ENCODE peak calls at places on chromosome 4, in ten cellular contexts. J, D, U, T, K, V, G, X, Q and N are unnamed samples. For H3K4me1, the result is how much of the 10 kb centered on the place peaks cover.

GRCh38 chr4:52837716-52838558 is 24.2 kb upstream of the RASL11B start:
- DNase-seq in U (peak), Q (no peak), T (no peak), K (no peak), J (no peak), V (no peak), G (no peak), D (no peak), X (peak), N (no peak)

GRCh38 chr4:47031713-47032404 is 492 bp downstream of the GABRB1 start:
- DNase-seq in X (no peak), J (no peak), K (no peak), G (peak), D (no peak), Q (no peak), T (no peak), U (peak), V (no peak), N (no peak)

GRCh38 chr4:7450775-7451433 is 16.2 kb upstream of the PSAPL1 start:
- DNase-seq in T (no peak), J (no peak), G (no peak), U (no peak), D (no peak), K (no peak), V (no peak), Q (no peak), X (no peak), N (no peak)

GRCh38 chr4:138592801-138593200 is 350.7 kb upstream of the SLC7A11 start:
- DNase-seq in U (no peak), Q (no peak), T (no peak), X (no peak), V (no peak), G (no peak), D (no peak), K (no peak), J (no peak), N (no peak)

GRCh38 chr4:54077812-54078211 is 13.4 kb upstream of the CHIC2 start:
- DNase-seq in T (no peak), D (no peak), Q (no peak), V (no peak), J (no peak), K (no peak), X (no peak), G (no peak), U (no peak), N (no peak)

GRCh38 chr4:89108068-89108467 is 3.3 kb upstream of the TIGD2 start:
- DNase-seq in T (no peak), X (no peak), K (no peak), V (peak), Q (no peak), G (no peak), U (no peak), J (no peak), D (no peak), N (peak)

GRCh38 chr4:89111833-89112563 is 665 bp downstream of the TIGD2 start:
- DNase-seq in V (no peak), D (no peak), G (peak), T (no peak), Q (no peak), U (no peak), X (no peak), K (no peak), J (no peak), N (peak)

GRCh38 chr4:169147217-169147616 is 123.5 kb downstream of the SH3RF1 start:
- DNase-seq in V (no peak), U (no peak), Q (no peak), G (no peak), K (no peak), X (no peak), J (no peak), D (peak), T (no peak), N (peak)

GRCh38 chr4:24470681-24471622 is 113.4 kb downstream of the DHX15 start:
- DNase-seq in T (no peak), Q (peak), D (no peak), G (no peak), V (no peak), X (peak), K (peak), J (no peak), U (peak), N (peak)

GRCh38 chr4:154822775-154823174 is 41.7 kb downstream of the RBM46 start:
- DNase-seq in D (no peak), T (no peak), K (no peak), Q (no peak), X (no peak), U (no peak), G (no peak), V (no peak), J (no peak), N (no peak)

GRCh38 chr4:73392936-73393335 is 11.2 kb upstream of the ALB start:
- DNase-seq in T (no peak), U (no peak), Q (no peak), X (no peak), G (no peak), K (no peak), D (no peak), J (no peak), V (no peak), N (no peak)

GRCh38 chr4:6760865-6761264 is 21.7 kb upstream of the KIAA0232 start:
- DNase-seq in T (no peak), J (no peak), D (no peak), K (no peak), Q (no peak), X (no peak), V (no peak), U (no peak), G (no peak), N (no peak)

GRCh38 chr4:123640271-123640670 is 243.7 kb downstream of the SPRY1 start:
- DNase-seq in V (no peak), Q (no peak), U (no peak), G (no peak), D (no peak), X (no peak), K (no peak), J (no peak), T (no peak), N (no peak)

GRCh38 chr4:146582864-146583263 is 55.8 kb upstream of the POU4F2 start:
- DNase-seq in D (peak), K (no peak), U (no peak), G (no peak), T (no peak), Q (no peak), J (no peak), X (no peak), V (no peak), N (no peak)

GRCh38 chr4:149836546-149836945 is 20.9 kb upstream of the IQCM start:
- DNase-seq in T (no peak), Q (no peak), D (no peak), J (no peak), G (no peak), X (no peak), U (no peak), K (no peak), V (no peak), N (no peak)

GRCh38 chr4:27245216-27245615 is 384.6 kb downstream of the STIM2 start:
- DNase-seq in J (no peak), U (no peak), G (no peak), D (no peak), X (no peak), K (no peak), Q (no peak), T (no peak), V (no peak), N (no peak)

GRCh38 chr4:161577604-161578301 is 586.0 kb downstream of the FSTL5 start:
- DNase-seq in V (no peak), T (no peak), K (no peak), G (no peak), J (no peak), D (no peak), Q (no peak), X (no peak), U (no peak), N (no peak)

GRCh38 chr4:7650606-7651400 is 216.1 kb upstream of the PSAPL1 start:
- DNase-seq in G (no peak), V (no peak), T (no peak), X (peak), Q (peak), U (no peak), J (no peak), D (peak), K (no peak), N (no peak)

DNA sequence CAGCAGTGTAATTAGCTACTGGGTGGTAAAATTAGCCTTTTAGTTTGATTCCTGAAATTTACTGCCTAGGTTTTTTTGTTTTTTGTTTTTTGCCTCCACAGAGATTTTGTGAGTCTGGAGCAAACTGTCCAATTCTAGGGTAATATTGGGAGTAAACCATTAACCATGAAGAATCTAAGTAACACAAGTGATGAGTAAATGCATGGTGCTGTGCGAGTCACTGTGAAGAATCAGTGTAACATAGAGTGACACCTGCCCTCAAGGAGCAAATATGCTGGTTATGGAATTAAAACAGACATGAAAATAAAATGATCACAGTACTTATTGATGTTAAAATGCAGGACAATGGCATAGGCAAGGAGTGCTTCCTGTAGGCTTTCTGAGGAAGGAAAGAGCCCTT is 60.1 kb downstream of the LRP2BP start:
- DNase-seq in U (no peak), T (no peak), G (no peak), D (no peak), K (no peak), J (no peak), V (no peak), X (no peak), Q (no peak), N (no peak)
- H3K4me1 ChIP-seq in U (under half), T (under half), G (under half), D (under half), K (under half), J (under half), V (under half), X (under half), Q (under half), N (under half)

DNA sequence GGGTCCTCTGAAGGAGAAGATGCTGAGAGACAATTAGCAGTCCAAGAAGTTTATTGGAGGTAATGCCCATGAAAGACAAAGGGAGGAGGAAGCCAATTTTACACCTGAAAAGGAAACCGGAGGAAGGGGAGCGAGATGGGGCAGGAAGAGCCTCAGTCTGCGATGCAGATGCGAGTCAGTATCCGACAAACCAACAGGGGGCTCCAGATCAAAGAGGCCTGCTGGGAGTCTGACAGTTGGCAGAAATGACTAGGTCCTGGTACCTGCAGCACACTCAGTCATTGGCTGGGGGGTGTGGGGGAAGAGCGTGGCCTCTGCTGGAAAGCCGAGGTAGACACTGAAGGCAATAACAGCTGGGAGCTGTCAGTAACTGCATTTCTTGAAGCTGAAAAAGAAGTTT is 231.1 kb upstream of the CENPE start:
- DNase-seq in V (peak), T (no peak), G (no peak), J (no peak), U (no peak), Q (no peak), X (peak), D (peak), K (no peak), N (peak)
- H3K4me1 ChIP-seq in V (under half), T (under half), G (under half), J (under half), U (under half), Q (under half), X (under half), D (under half), K (under half), N (under half)

GRCh38 chr4:93053140-93053539 is 749.4 kb downstream of the GRID2 start:
- DNase-seq in G (no peak), D (no peak), J (no peak), K (no peak), Q (no peak), X (no peak), U (no peak), V (no peak), T (no peak), N (no peak)
- H3K4me1 ChIP-seq in G (under half), D (under half), J (under half), K (under half), Q (under half), X (under half), U (under half), V (under half), T (under half), N (under half)

GRCh38 chr4:148015468-148015867 is 283.6 kb downstream of the ARHGAP10 start:
- DNase-seq in K (no peak), J (no peak), V (no peak), U (no peak), T (no peak), D (no peak), Q (no peak), X (no peak), G (no peak), N (no peak)
- H3K4me1 ChIP-seq in K (under half), J (under half), V (under half), U (under half), T (under half), D (under half), Q (under half), X (under half), G (under half), N (under half)

GRCh38 chr4:152480901-152481300 is 55.0 kb downstream of the FBXW7 start:
- DNase-seq in J (no peak), X (no peak), Q (no peak), V (no peak), T (no peak), D (no peak), U (no peak), G (no peak), K (no peak), N (no peak)

GRCh38 chr4:152480356-152480755 is 55.5 kb downstream of the FBXW7 start:
- DNase-seq in T (no peak), Q (no peak), J (no peak), X (no peak), U (no peak), V (no peak), G (no peak), K (no peak), D (no peak), N (no peak)

GRCh38 chr4:152476796-152477195 is 59.1 kb downstream of the FBXW7 start:
- DNase-seq in Q (no peak), K (no peak), T (no peak), J (no peak), G (no peak), D (no peak), U (no peak), V (no peak), X (no peak), N (no peak)

GRCh38 chr4:152479428-152480026 is 56.4 kb downstream of the FBXW7 start:
- DNase-seq in D (no peak), Q (no peak), U (no peak), V (no peak), K (no peak), G (no peak), J (no peak), X (no peak), T (no peak), N (no peak)

DNA sequence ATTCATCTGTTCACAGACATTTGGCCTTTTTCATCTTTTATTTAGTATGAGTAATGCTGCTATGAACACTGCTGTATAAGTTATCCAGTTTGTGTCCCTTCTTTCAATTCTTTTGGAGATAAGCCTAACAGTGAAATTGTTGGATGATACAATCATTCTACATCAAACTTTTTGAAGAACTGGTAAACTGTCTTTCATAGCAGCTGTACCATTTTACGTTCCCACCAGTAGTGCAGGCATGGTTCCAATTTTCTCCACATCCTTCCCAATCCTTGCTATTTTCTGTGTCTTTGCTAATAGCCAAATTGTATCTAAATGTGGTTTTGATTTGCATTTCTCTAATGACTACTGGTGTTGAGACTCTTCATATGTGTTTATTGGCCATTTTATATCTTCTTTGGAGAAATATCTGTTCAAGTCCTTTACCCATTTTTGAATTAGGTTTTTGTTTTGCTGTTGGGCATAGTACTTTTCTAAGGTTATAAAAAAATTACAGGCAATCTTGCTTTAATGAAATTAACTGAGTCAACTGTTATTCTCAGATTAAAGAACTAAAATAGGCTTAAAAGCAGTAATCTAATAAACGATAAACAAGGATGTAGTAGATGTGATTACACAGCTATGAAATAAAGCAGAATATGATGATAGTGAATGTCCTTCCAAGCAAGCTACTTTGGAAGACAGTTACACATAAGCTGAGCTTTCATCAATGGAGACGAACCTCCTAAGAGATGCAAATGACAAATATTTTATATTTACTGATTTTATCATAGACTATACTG is 57.2 kb downstream of the FBXW7 start:
- DNase-seq in Q (no peak), X (no peak), T (no peak), U (no peak), D (no peak), J (no peak), K (no peak), V (no peak), G (no peak), N (no peak)
- H3K4me1 ChIP-seq in Q (under half), X (under half), T (under half), U (under half), D (under half), J (under half), K (under half), V (under half), G (under half), N (under half)

DNA sequence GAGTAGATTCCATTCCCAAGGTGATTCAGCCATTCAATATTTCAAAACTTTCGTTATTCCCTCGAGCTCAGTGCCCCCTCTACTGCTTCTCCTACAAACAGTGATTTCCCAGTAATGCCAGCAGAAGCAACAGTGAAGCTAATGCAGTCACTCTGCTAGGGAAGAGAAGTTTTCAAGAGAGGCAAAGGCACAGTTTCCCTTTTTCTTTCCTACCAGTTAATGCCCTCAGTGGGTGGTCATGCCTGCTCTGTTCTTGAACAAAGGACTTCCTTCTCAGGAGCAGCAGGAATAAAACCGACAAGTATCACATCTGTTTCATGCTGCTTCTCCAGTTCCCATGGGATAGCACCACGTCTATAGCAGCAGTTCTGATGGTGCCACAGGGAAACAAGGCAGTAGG is 317.2 kb downstream of the TENM3 start:
- DNase-seq in J (no peak), K (no peak), X (peak), T (no peak), G (no peak), D (no peak), U (no peak), Q (no peak), V (no peak), N (no peak)
- H3K4me1 ChIP-seq in J (under half), K (under half), X (under half), T (under half), G (under half), D (under half), U (under half), Q (under half), V (under half), N (under half)

DNA sequence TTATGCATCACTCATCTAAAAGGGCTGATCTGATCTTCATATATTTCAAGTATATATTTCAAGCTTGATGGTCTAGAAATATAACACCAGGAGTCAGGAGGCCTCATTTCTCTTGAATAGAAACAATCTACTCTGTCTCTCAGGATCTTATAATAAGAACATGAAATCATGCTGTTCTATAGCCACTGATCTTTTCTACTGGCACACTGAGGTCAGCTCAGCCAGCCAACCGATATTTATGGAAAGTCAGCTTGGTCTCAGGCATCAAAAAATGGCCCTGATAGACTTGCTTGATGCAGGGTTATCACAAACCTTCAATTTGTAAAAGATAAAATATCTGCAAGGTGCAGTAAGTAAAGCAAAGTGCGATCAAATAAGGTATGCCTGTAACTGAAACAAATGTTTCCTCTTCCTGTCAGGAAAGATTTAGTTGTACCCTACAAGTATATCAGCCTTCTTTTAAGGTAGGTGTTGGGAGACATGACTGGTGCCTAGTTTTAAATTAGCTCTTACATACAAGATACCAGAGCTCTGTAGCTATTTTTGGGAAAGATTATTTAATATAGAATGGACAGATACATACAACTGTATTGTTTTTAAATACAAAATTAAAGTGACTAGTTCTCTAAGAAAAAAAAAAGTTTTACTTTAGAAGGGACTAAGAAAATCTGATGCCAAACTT is 63.4 kb downstream of the BMP3 start:
- DNase-seq in J (no peak), T (no peak), G (no peak), D (no peak), Q (no peak), V (no peak), U (no peak), K (no peak), X (no peak), N (no peak)
- H3K4me1 ChIP-seq in J (under half), T (under half), G (under half), D (under half), Q (under half), V (under half), U (under half), K (under half), X (under half), N (under half)